ENCODE peak calls at places on chromosomes 16 and 17, in nine cellular contexts. One of them, this sample, is unnamed.

GRCh38 chr17:7930841-7931631 is 710 bp downstream of the TRAPPC1 start:
- DNase-seq in CD8-positive, alpha-beta memory T cell: no peak
- DNase-seq in NCI-H345: no peak
- DNase-seq in GDM1: no peak
- DNase-seq in ascending aorta: no peak
- DNase-seq in GM10248: no peak
- DNase-seq in activated naive CD4-positive, alpha-beta T cell treated with anti-CD3 and anti-CD28 coated beads, Interleukin-2, amount 10 ng/mL, durations not matched to agents 7 days and 5 days: no peak
- DNase-seq in LoVo: no peak
- DNase-seq in A549: no peak
- DNase-seq in this sample: no peak

GRCh38 chr17:75725504-75725903 is 4.2 kb downstream of the ITGB4 start:
- DNase-seq in NCI-H345: no peak
- DNase-seq in ascending aorta: no peak
- DNase-seq in GDM1: no peak
- DNase-seq in LoVo: no peak
- DNase-seq in GM10248: no peak
- DNase-seq in A549: no peak
- DNase-seq in CD8-positive, alpha-beta memory T cell: no peak
- DNase-seq in activated naive CD4-positive, alpha-beta T cell treated with anti-CD3 and anti-CD28 coated beads, Interleukin-2, amount 10 ng/mL, durations not matched to agents 7 days and 5 days: no peak
- DNase-seq in this sample: no peak

GRCh38 chr16:66207864-66208226 is 158.6 kb upstream of the CDH5 start:
- DNase-seq in CD8-positive, alpha-beta memory T cell: no peak
- DNase-seq in LoVo: no peak
- DNase-seq in GM10248: no peak
- DNase-seq in GDM1: no peak
- DNase-seq in ascending aorta: no peak
- DNase-seq in A549: no peak
- DNase-seq in activated naive CD4-positive, alpha-beta T cell treated with anti-CD3 and anti-CD28 coated beads, Interleukin-2, amount 10 ng/mL, durations not matched to agents 7 days and 5 days: no peak
- DNase-seq in NCI-H345: no peak
- DNase-seq in this sample: no peak

GRCh38 chr17:50270430-50271172 is 3.7 kb upstream of the TMEM92 start:
- DNase-seq in CD8-positive, alpha-beta memory T cell: no peak
- DNase-seq in NCI-H345: no peak
- DNase-seq in GM10248: no peak
- DNase-seq in ascending aorta: peak; percentile 63
- DNase-seq in A549: no peak
- DNase-seq in activated naive CD4-positive, alpha-beta T cell treated with anti-CD3 and anti-CD28 coated beads, Interleukin-2, amount 10 ng/mL, durations not matched to agents 7 days and 5 days: peak; percentile 19
- DNase-seq in LoVo: no peak
- DNase-seq in GDM1: no peak
- DNase-seq in this sample: no peak

GRCh38 chr16:88350922-88351321 is 31.8 kb upstream of the ZNF469 start:
- DNase-seq in CD8-positive, alpha-beta memory T cell: no peak
- DNase-seq in A549: no peak
- DNase-seq in LoVo: no peak
- DNase-seq in ascending aorta: no peak
- DNase-seq in GM10248: no peak
- DNase-seq in GDM1: no peak
- DNase-seq in NCI-H345: no peak
- DNase-seq in activated naive CD4-positive, alpha-beta T cell treated with anti-CD3 and anti-CD28 coated beads, Interleukin-2, amount 10 ng/mL, durations not matched to agents 7 days and 5 days: no peak
- DNase-seq in this sample: no peak

GRCh38 chr17:29633886-29634285 is 11.2 kb upstream of the CORO6 start:
- DNase-seq in LoVo: no peak
- DNase-seq in ascending aorta: no peak
- DNase-seq in A549: no peak
- DNase-seq in GDM1: no peak
- DNase-seq in NCI-H345: no peak
- DNase-seq in GM10248: no peak
- DNase-seq in CD8-positive, alpha-beta memory T cell: no peak
- DNase-seq in activated naive CD4-positive, alpha-beta T cell treated with anti-CD3 and anti-CD28 coated beads, Interleukin-2, amount 10 ng/mL, durations not matched to agents 7 days and 5 days: no peak
- DNase-seq in this sample: no peak

GRCh38 chr17:76268015-76268749 is 3.0 kb downstream of the UBALD2 start:
- DNase-seq in LoVo: no peak
- DNase-seq in GDM1: peak; percentile 50
- DNase-seq in NCI-H345: no peak
- DNase-seq in activated naive CD4-positive, alpha-beta T cell treated with anti-CD3 and anti-CD28 coated beads, Interleukin-2, amount 10 ng/mL, durations not matched to agents 7 days and 5 days: peak; percentile 83
- DNase-seq in GM10248: peak; percentile 55
- DNase-seq in ascending aorta: peak; percentile 87
- DNase-seq in A549: no peak
- DNase-seq in CD8-positive, alpha-beta memory T cell: peak; percentile 66
- DNase-seq in this sample: no peak

GRCh38 chr16:3637371-3637923 is 17.0 kb upstream of the DNASE1 start:
- DNase-seq in activated naive CD4-positive, alpha-beta T cell treated with anti-CD3 and anti-CD28 coated beads, Interleukin-2, amount 10 ng/mL, durations not matched to agents 7 days and 5 days: peak; percentile 66
- DNase-seq in ascending aorta: peak; percentile 35
- DNase-seq in A549: no peak
- DNase-seq in NCI-H345: no peak
- DNase-seq in LoVo: peak; percentile 36
- DNase-seq in CD8-positive, alpha-beta memory T cell: peak; percentile 35
- DNase-seq in GM10248: peak; percentile 43
- DNase-seq in GDM1: peak; percentile 64
- DNase-seq in this sample: no peak

GRCh38 chr17:18904482-18904881 is 46.6 kb downstream of the PRPSAP2 start:
- DNase-seq in ascending aorta: no peak
- DNase-seq in activated naive CD4-positive, alpha-beta T cell treated with anti-CD3 and anti-CD28 coated beads, Interleukin-2, amount 10 ng/mL, durations not matched to agents 7 days and 5 days: no peak
- DNase-seq in GM10248: no peak
- DNase-seq in LoVo: no peak
- DNase-seq in A549: no peak
- DNase-seq in CD8-positive, alpha-beta memory T cell: no peak
- DNase-seq in NCI-H345: no peak
- DNase-seq in GDM1: no peak
- DNase-seq in this sample: no peak

GRCh38 chr17:7586673-7587419 is 3.0 kb downstream of the SOX15 start:
- DNase-seq in ascending aorta: no peak
- DNase-seq in activated naive CD4-positive, alpha-beta T cell treated with anti-CD3 and anti-CD28 coated beads, Interleukin-2, amount 10 ng/mL, durations not matched to agents 7 days and 5 days: no peak
- DNase-seq in A549: peak; percentile 89
- DNase-seq in NCI-H345: no peak
- DNase-seq in GDM1: no peak
- DNase-seq in GM10248: no peak
- DNase-seq in LoVo: no peak
- DNase-seq in CD8-positive, alpha-beta memory T cell: no peak
- DNase-seq in this sample: no peak

GRCh38 chr17:30552994-30553565 is 75.9 kb downstream of the GOSR1 start:
- DNase-seq in NCI-H345: no peak
- DNase-seq in LoVo: no peak
- DNase-seq in CD8-positive, alpha-beta memory T cell: no peak
- DNase-seq in ascending aorta: no peak
- DNase-seq in A549: no peak
- DNase-seq in GDM1: no peak
- DNase-seq in GM10248: no peak
- DNase-seq in activated naive CD4-positive, alpha-beta T cell treated with anti-CD3 and anti-CD28 coated beads, Interleukin-2, amount 10 ng/mL, durations not matched to agents 7 days and 5 days: no peak
- DNase-seq in this sample: no peak

GRCh38 chr16:27928542-27928941 is 135.0 kb downstream of the GSG1L start:
- DNase-seq in A549: no peak
- DNase-seq in GDM1: no peak
- DNase-seq in GM10248: no peak
- DNase-seq in NCI-H345: no peak
- DNase-seq in LoVo: no peak
- DNase-seq in CD8-positive, alpha-beta memory T cell: no peak
- DNase-seq in activated naive CD4-positive, alpha-beta T cell treated with anti-CD3 and anti-CD28 coated beads, Interleukin-2, amount 10 ng/mL, durations not matched to agents 7 days and 5 days: no peak
- DNase-seq in ascending aorta: no peak
- DNase-seq in this sample: no peak

GRCh38 chr17:82433560-82434215 is 15.3 kb upstream of the OGFOD3 start:
- DNase-seq in GDM1: no peak
- DNase-seq in NCI-H345: no peak
- DNase-seq in CD8-positive, alpha-beta memory T cell: no peak
- DNase-seq in GM10248: no peak
- DNase-seq in ascending aorta: no peak
- DNase-seq in A549: no peak
- DNase-seq in LoVo: no peak
- DNase-seq in activated naive CD4-positive, alpha-beta T cell treated with anti-CD3 and anti-CD28 coated beads, Interleukin-2, amount 10 ng/mL, durations not matched to agents 7 days and 5 days: no peak
- DNase-seq in this sample: no peak

GRCh38 chr17:28613916-28614315 is at the start of gene RSKR:
- DNase-seq in CD8-positive, alpha-beta memory T cell: no peak
- DNase-seq in ascending aorta: no peak
- DNase-seq in GDM1: no peak
- DNase-seq in NCI-H345: no peak
- DNase-seq in A549: no peak
- DNase-seq in LoVo: no peak
- DNase-seq in GM10248: no peak
- DNase-seq in activated naive CD4-positive, alpha-beta T cell treated with anti-CD3 and anti-CD28 coated beads, Interleukin-2, amount 10 ng/mL, durations not matched to agents 7 days and 5 days: no peak
- DNase-seq in this sample: no peak

This sample was measured in COR-L47.